ENCODE peak calls at places on chromosome 9, in four cellular contexts. Z, L, I and X are unnamed samples.
A peak's percentile ranks its signal among the peaks of the same experiment; 100 is the strongest.

GRCh38 chr9:121823451-121824169 is 172.2 kb downstream of the DAB2IP start:
- DNase-seq in L (no peak), I (no peak), Z (no peak), X (no peak)

GRCh38 chr9:91944711-91945110 is 5.3 kb downstream of the ROR2 start:
- DNase-seq in I (no peak), Z (no peak), L (no peak), X (no peak)

GRCh38 chr9:13750639-13751038 is 471.1 kb upstream of the MPDZ start:
- DNase-seq in L (no peak), Z (no peak), I (no peak), X (no peak)

GRCh38 chr9:75615284-75615683 is 275.2 kb upstream of the PCSK5 start:
- DNase-seq in L (no peak), I (no peak), Z (no peak), X (no peak)

GRCh38 chr9:8660383-8660782 is 860.8 kb upstream of the DMAC1 start:
- DNase-seq in L (peak; percentile 83), I (peak; percentile 90), Z (peak; percentile 56), X (peak; percentile 60)

GRCh38 chr9:136345281-136346156 is 18.0 kb downstream of the DNLZ start:
- DNase-seq in Z (peak; percentile 82), L (peak; percentile 38), I (no peak), X (peak; percentile 95)

GRCh38 chr9:32579706-32580331 is 6.9 kb upstream of the NDUFB6 start:
- DNase-seq in L (peak; percentile 50), Z (peak; percentile 36), I (peak; percentile 63), X (peak; percentile 43)

GRCh38 chr9:104068546-104068945 is 25.6 kb upstream of the SMC2 start:
- DNase-seq in L (peak; percentile 36), Z (no peak), I (no peak), X (no peak)

GRCh38 chr9:127131871-127132270 is 9.4 kb upstream of the ANGPTL2 start:
- DNase-seq in Z (no peak), I (no peak), L (peak; percentile 69), X (no peak)

GRCh38 chr9:97895695-97896332 is 26.5 kb downstream of the TRMO start:
- DNase-seq in I (no peak), Z (no peak), L (no peak), X (no peak)

GRCh38 chr9:89474939-89475338 is 23.0 kb downstream of the SEMA4D start:
- DNase-seq in Z (no peak), L (no peak), I (no peak), X (no peak)

GRCh38 chr9:23669776-23670175 is 156.3 kb downstream of the ELAVL2 start:
- DNase-seq in I (no peak), L (no peak), Z (no peak), X (no peak)

GRCh38 chr9:20303066-20303465 is 319.2 kb downstream of the MLLT3 start:
- DNase-seq in Z (no peak), I (no peak), L (no peak), X (no peak)

GRCh38 chr9:77933019-77933418 is 98.6 kb downstream of the GNAQ start:
- DNase-seq in Z (no peak), L (no peak), I (no peak), X (no peak)

GRCh38 chr9:129557192-129558036 is 63.5 kb downstream of the C9orf50 start:
- DNase-seq in I (no peak), L (peak; percentile 95), Z (no peak), X (no peak)

GRCh38 chr9:98255578-98256296 is at the start of gene TBC1D2:
- DNase-seq in Z (peak; percentile 95), I (peak; percentile 97), L (peak; percentile 96), X (peak; percentile 93)